ENCODE peak calls at places on chromosomes 16 and 17, in four cellular contexts. One of them, this sample, is unnamed.

GRCh38 chr17:80395402-80396151 is 19.4 kb upstream of the ENDOV start:
- DNase-seq in HepG2: no peak
- DNase-seq in K562: no peak
- DNase-seq in GM12878: no peak
- DNase-seq in this sample: no peak

GRCh38 chr17:42743595-42744282 is 1.1 kb downstream of the EZH1 start:
- DNase-seq in K562: peak; percentile 88
- DNase-seq in GM12878: no peak
- DNase-seq in HepG2: no peak
- DNase-seq in this sample: peak; percentile 40

GRCh38 chr17:35903451-35903850 is 23.3 kb upstream of the CCL5 start:
- DNase-seq in K562: no peak
- DNase-seq in GM12878: no peak
- DNase-seq in HepG2: no peak
- DNase-seq in this sample: no peak

GRCh38 chr17:57892146-57892819 is 42.4 kb upstream of the MRPS23 start:
- DNase-seq in GM12878: no peak
- DNase-seq in K562: peak; percentile 82
- DNase-seq in HepG2: peak; percentile 84
- DNase-seq in this sample: peak; percentile 93

GRCh38 chr17:80746262-80746935 is 201.8 kb downstream of the RPTOR start:
- DNase-seq in K562: no peak
- DNase-seq in HepG2: no peak
- DNase-seq in GM12878: no peak
- DNase-seq in this sample: no peak

GRCh38 chr16:27322858-27323780 is 9.3 kb downstream of the IL4R start:
- DNase-seq in GM12878: no peak
- DNase-seq in HepG2: peak; percentile 89
- DNase-seq in K562: no peak
- DNase-seq in this sample: no peak

GRCh38 chr17:10151667-10152496 is 46.5 kb downstream of the GAS7 start:
- DNase-seq in GM12878: no peak
- DNase-seq in HepG2: no peak
- DNase-seq in K562: no peak
- DNase-seq in this sample: no peak

GRCh38 chr17:28717578-28718316 is at the start of gene RAB34:
- DNase-seq in HepG2: no peak
- DNase-seq in K562: no peak
- DNase-seq in GM12878: no peak
- DNase-seq in this sample: peak; percentile 39

GRCh38 chr16:87877942-87878507 is 8.7 kb upstream of the SLC7A5 start:
- DNase-seq in GM12878: no peak
- DNase-seq in K562: no peak
- DNase-seq in HepG2: no peak
- DNase-seq in this sample: no peak

GRCh38 chr16:85348065-85348840 is 236.0 kb upstream of the CIBAR2 start:
- DNase-seq in HepG2: no peak
- DNase-seq in K562: no peak
- DNase-seq in GM12878: no peak
- DNase-seq in this sample: no peak

GRCh38 chr16:77679336-77679735 is 43.0 kb upstream of the NUDT7 start:
- DNase-seq in K562: no peak
- DNase-seq in GM12878: no peak
- DNase-seq in HepG2: no peak
- DNase-seq in this sample: no peak

GRCh38 chr17:82791532-82791931 is 39.7 kb downstream of the TBCD start:
- DNase-seq in GM12878: no peak
- DNase-seq in K562: no peak
- DNase-seq in HepG2: no peak
- DNase-seq in this sample: no peak

GRCh38 chr16:19307587-19308241 is 22.2 kb downstream of the CLEC19A start:
- DNase-seq in HepG2: peak; percentile 33
- DNase-seq in K562: peak; percentile 50
- DNase-seq in GM12878: no peak
- DNase-seq in this sample: no peak

GRCh38 chr17:8062807-8063483 is 24.1 kb downstream of the ALOX15B start:
- DNase-seq in HepG2: no peak
- DNase-seq in GM12878: no peak
- DNase-seq in K562: peak; percentile 64
- DNase-seq in this sample: no peak

GRCh38 chr17:15323147-15323546 is 18.2 kb downstream of the TEKT3 start:
- DNase-seq in HepG2: no peak
- DNase-seq in K562: no peak
- DNase-seq in GM12878: no peak
- DNase-seq in this sample: no peak

GRCh38 chr16:85524630-85525463 is 88.3 kb upstream of the GSE1 start:
- DNase-seq in K562: no peak
- DNase-seq in HepG2: peak; percentile 85
- DNase-seq in GM12878: no peak
- DNase-seq in this sample: peak; percentile 24

GRCh38 chr17:51016099-51016498 is 104.6 kb downstream of the SPAG9 start:
- DNase-seq in GM12878: no peak
- DNase-seq in K562: no peak
- DNase-seq in HepG2: no peak
- DNase-seq in this sample: no peak

GRCh38 chr16:87062569-87063442 is 254.4 kb downstream of the C16orf95 start:
- DNase-seq in HepG2: peak; percentile 49
- DNase-seq in GM12878: no peak
- DNase-seq in K562: peak; percentile 81
- DNase-seq in this sample: peak; percentile 87

GRCh38 chr16:27768651-27769270 is 218.8 kb downstream of the KATNIP start:
- DNase-seq in HepG2: no peak
- DNase-seq in K562: no peak
- DNase-seq in GM12878: no peak
- DNase-seq in this sample: no peak

GRCh38 chr16:83774066-83774465 is 33.7 kb upstream of the HSBP1 start:
- DNase-seq in K562: no peak
- DNase-seq in GM12878: no peak
- DNase-seq in HepG2: no peak
- DNase-seq in this sample: no peak

GRCh38 chr16:83785455-83785854 is 22.3 kb upstream of the HSBP1 start:
- DNase-seq in GM12878: no peak
- DNase-seq in K562: peak; percentile 54
- DNase-seq in HepG2: no peak
- DNase-seq in this sample: no peak

DNA sequence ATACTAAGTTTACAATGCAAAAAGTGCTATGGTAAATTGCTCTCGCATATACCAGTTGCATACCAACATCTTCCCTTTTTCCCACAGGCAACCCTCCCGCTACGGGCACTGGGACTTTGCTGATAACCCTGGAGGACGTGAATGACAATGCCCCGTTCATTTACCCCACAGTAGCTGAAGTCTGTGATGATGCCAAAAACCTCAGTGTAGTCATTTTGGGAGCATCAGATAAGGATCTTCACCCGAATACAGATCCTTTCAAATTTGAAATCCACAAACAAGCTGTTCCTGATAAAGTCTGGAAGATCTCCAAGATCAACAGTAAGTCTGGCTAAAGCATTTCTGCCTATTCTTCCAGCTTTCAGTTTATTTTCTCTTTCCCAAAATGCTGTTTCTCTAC is 27.9 kb upstream of the HSBP1 start:
- DNase-seq in GM12878: no peak
- DNase-seq in K562: no peak
- DNase-seq in HepG2: no peak
- DNase-seq in this sample: no peak
- TF ChIP-seq FOXK2 in GM12878: no peak
- TF ChIP-seq FOXK2 in K562: no peak
- TF ChIP-seq FOXK2 in HepG2: no peak
- TF ChIP-seq FOXK2 in this sample: no peak

GRCh38 chr16:31177136-31177535 is 2.8 kb upstream of the FUS start:
- DNase-seq in K562: no peak
- DNase-seq in HepG2: no peak
- DNase-seq in GM12878: no peak
- DNase-seq in this sample: no peak
- TF ChIP-seq BHLHE40 in K562: no peak
- TF ChIP-seq BHLHE40 in HepG2: no peak
- TF ChIP-seq BHLHE40 in GM12878: no peak
- TF ChIP-seq BHLHE40 in this sample: no peak

GRCh38 chr17:75619506-75620431 is 13.5 kb upstream of the SMIM5 start:
- DNase-seq in K562: peak; percentile 67
- DNase-seq in HepG2: peak; percentile 39
- DNase-seq in GM12878: no peak
- DNase-seq in this sample: peak; percentile 61

GRCh38 chr17:75617218-75617617 is 16.0 kb upstream of the SMIM5 start:
- DNase-seq in K562: no peak
- DNase-seq in HepG2: no peak
- DNase-seq in GM12878: no peak
- DNase-seq in this sample: no peak

GRCh38 chr17:75616521-75617122 is 16.6 kb upstream of the SMIM5 start:
- DNase-seq in GM12878: no peak
- DNase-seq in K562: peak; percentile 19
- DNase-seq in HepG2: no peak
- DNase-seq in this sample: no peak

GRCh38 chr17:75615301-75615700 is 17.9 kb upstream of the SMIM5 start:
- DNase-seq in K562: peak; percentile 47
- DNase-seq in GM12878: no peak
- DNase-seq in HepG2: no peak
- DNase-seq in this sample: no peak

DNA sequence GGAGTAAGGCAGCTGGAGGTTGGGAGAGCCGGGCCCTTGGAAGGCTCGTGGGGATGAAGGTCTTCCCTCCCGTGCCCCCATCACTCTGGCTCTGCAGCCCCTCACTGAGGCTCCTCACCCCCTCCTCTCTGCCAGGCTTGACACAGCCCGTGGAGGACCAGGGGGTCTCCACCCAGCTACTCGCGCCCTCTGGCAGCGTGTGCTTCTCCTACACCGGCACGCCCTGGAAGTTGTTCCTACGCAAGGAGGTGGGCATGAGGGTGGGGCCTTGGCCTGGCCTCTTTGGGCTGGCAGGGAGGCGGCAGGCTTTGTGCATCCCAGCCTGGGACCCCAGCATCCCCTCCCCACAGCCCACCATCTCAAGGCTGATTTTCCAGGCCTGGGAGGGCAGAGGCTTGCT is 15.6 kb upstream of the SMIM5 start:
- DNase-seq in K562: no peak
- DNase-seq in HepG2: no peak
- DNase-seq in GM12878: no peak
- DNase-seq in this sample: no peak
- TF ChIP-seq SP1 in K562: no peak
- TF ChIP-seq SP1 in HepG2: no peak
- TF ChIP-seq SP1 in GM12878: no peak
- TF ChIP-seq SP1 in this sample: no peak

GRCh38 chr16:81175325-81175891 is 63.1 kb upstream of the BCO1 start:
- DNase-seq in K562: no peak
- DNase-seq in HepG2: peak; percentile 85
- DNase-seq in GM12878: no peak
- DNase-seq in this sample: no peak
- TF ChIP-seq FOXK2 in K562: no peak
- TF ChIP-seq FOXK2 in HepG2: no peak
- TF ChIP-seq FOXK2 in GM12878: no peak
- TF ChIP-seq FOXK2 in this sample: no peak

GRCh38 chr16:22278841-22279240 is 18.4 kb upstream of the POLR3E start:
- DNase-seq in K562: no peak
- DNase-seq in HepG2: no peak
- DNase-seq in GM12878: no peak
- DNase-seq in this sample: no peak
- TF ChIP-seq BHLHE40 in K562: no peak
- TF ChIP-seq BHLHE40 in HepG2: no peak
- TF ChIP-seq BHLHE40 in GM12878: no peak
- TF ChIP-seq BHLHE40 in this sample: no peak

DNA sequence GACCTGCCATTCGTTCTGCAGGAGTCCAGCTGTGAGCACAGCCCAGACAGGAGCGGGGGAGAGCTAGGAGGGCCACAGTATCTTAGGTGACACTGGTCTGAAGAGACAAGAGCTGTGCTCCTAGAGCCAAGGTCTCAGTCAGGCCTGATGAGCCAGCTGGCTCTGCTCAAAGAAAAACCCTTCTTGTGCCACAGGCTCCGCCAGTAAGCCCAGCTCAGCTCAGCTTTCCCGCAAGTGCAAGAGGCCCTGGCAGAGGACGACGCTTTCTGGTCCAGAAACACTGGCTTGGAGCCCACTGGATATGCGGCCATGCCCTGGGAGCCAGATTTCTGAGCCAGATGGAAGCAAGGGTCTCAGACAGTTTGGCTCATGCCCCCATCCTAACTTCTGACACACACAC is 23.9 kb downstream of the PEMT start:
- DNase-seq in GM12878: no peak
- DNase-seq in HepG2: no peak
- DNase-seq in K562: no peak
- DNase-seq in this sample: no peak
- TF ChIP-seq SP1 in GM12878: no peak
- TF ChIP-seq SP1 in HepG2: no peak
- TF ChIP-seq SP1 in K562: no peak
- TF ChIP-seq SP1 in this sample: no peak

This sample was measured in HEK293T.